ENCODE peak calls at places on chromosomes 6 and 20, in ten cellular contexts. T, L, D, P, I, N, Y, B, E and R are unnamed samples. For H3K36me3, the result is how much of the 10 kb centered on the place peaks cover.

GRCh38 chr20:63320041-63320511 is 27.1 kb downstream of the COL20A1 start:
- DNase-seq in P (no peak), T (no peak), N (no peak), L (peak), E (no peak), D (no peak), Y (no peak), B (no peak), I (no peak), R (no peak)

GRCh38 chr20:58141971-58142842 is 86.2 kb downstream of the ANKRD60 start:
- DNase-seq in I (no peak), P (no peak), D (no peak), Y (no peak), N (no peak), L (no peak), B (no peak), T (no peak), E (no peak), R (no peak)

GRCh38 chr6:145015739-145016558 is 719.4 kb downstream of the EPM2A start:
- DNase-seq in N (no peak), Y (no peak), D (peak), T (peak), I (peak), P (no peak), L (no peak), B (no peak), E (peak), R (peak)

GRCh38 chr20:59393142-59393541 is 92.7 kb downstream of the EDN3 start:
- DNase-seq in D (no peak), L (no peak), P (no peak), B (no peak), T (no peak), E (no peak), N (no peak), I (no peak), Y (no peak), R (no peak)

GRCh38 chr20:49029203-49029602 is 16.9 kb upstream of the CSE1L start:
- DNase-seq in D (peak), E (no peak), T (no peak), N (no peak), L (no peak), B (no peak), P (no peak), Y (no peak), I (no peak), R (no peak)

GRCh38 chr20:58716476-58717277 is 24.1 kb downstream of the NPEPL1 start:
- DNase-seq in B (no peak), N (peak), E (no peak), T (no peak), L (peak), Y (peak), I (peak), D (peak), P (peak), R (no peak)

GRCh38 chr6:142416179-142416578 is 114.4 kb downstream of the ADGRG6 start:
- DNase-seq in D (peak), Y (no peak), B (no peak), T (peak), P (no peak), L (no peak), E (no peak), I (peak), N (no peak), R (peak)

GRCh38 chr6:7975764-7976146 is 65.2 kb upstream of the TXNDC5 start:
- DNase-seq in N (no peak), L (no peak), T (no peak), D (no peak), P (peak), B (peak), E (no peak), I (no peak), Y (peak), R (no peak)

GRCh38 chr20:48090314-48090713 is 305.0 kb upstream of the SULF2 start:
- DNase-seq in D (no peak), N (no peak), B (no peak), I (no peak), E (no peak), P (no peak), T (no peak), Y (no peak), L (no peak), R (no peak)

GRCh38 chr20:24079661-24080412 is 91.3 kb upstream of the GGTLC1 start:
- DNase-seq in P (no peak), Y (no peak), T (no peak), L (no peak), B (no peak), D (no peak), I (no peak), E (no peak), N (no peak), R (no peak)

GRCh38 chr20:25336561-25337422 is 53.8 kb downstream of the ABHD12 start:
- DNase-seq in B (no peak), Y (peak), P (no peak), L (no peak), T (peak), D (peak), E (no peak), N (peak), I (no peak), R (no peak)

GRCh38 chr6:154197176-154197850 is 158.3 kb downstream of the OPRM1 start:
- DNase-seq in E (no peak), N (no peak), T (peak), D (peak), P (no peak), I (no peak), Y (no peak), L (no peak), B (no peak), R (peak)

GRCh38 chr6:108565091-108565766 is 4.5 kb downstream of the FOXO3 start:
- DNase-seq in Y (no peak), L (no peak), E (no peak), T (no peak), D (no peak), P (no peak), I (no peak), N (no peak), B (peak), R (no peak)

GRCh38 chr6:96499781-96500180 is 21.8 kb upstream of the UFL1 start:
- DNase-seq in L (no peak), E (no peak), Y (no peak), P (no peak), T (no peak), N (no peak), B (peak), I (no peak), D (no peak), R (no peak)

GRCh38 chr6:114418304-114418972 is 75.6 kb upstream of the HS3ST5 start:
- DNase-seq in D (no peak), L (no peak), E (no peak), Y (no peak), N (no peak), B (no peak), P (no peak), I (no peak), T (no peak), R (no peak)

GRCh38 chr6:69835414-69836179 is 30.8 kb upstream of the COL19A1 start:
- DNase-seq in L (no peak), B (peak), Y (peak), D (no peak), T (peak), I (no peak), N (peak), E (peak), P (no peak), R (peak)

GRCh38 chr20:137668-138131 is 4.7 kb upstream of the DEFB126 start:
- DNase-seq in T (no peak), D (no peak), L (no peak), B (peak), I (no peak), E (no peak), Y (peak), N (no peak), P (no peak), R (no peak)

GRCh38 chr6:144160452-144160851 is 10.1 kb downstream of the STX11 start:
- DNase-seq in T (no peak), I (no peak), L (no peak), B (no peak), P (no peak), Y (no peak), N (no peak), D (no peak), E (no peak), R (no peak)

GRCh38 chr6:158850807-158851115 is 31.6 kb upstream of the EZR start:
- DNase-seq in N (no peak), T (no peak), L (no peak), B (no peak), D (peak), I (no peak), E (no peak), Y (no peak), P (no peak), R (no peak)

GRCh38 chr20:37627060-37627766 is 66.6 kb upstream of the CTNNBL1 start:
- DNase-seq in B (peak), I (peak), L (no peak), T (peak), P (no peak), D (no peak), N (peak), E (no peak), Y (peak), R (no peak)

GRCh38 chr20:45087115-45087785 is 13.7 kb downstream of the KCNS1 start:
- DNase-seq in L (no peak), B (no peak), Y (no peak), N (no peak), E (no peak), D (no peak), T (no peak), P (no peak), I (no peak), R (no peak)

GRCh38 chr20:36582322-36582721 is 8.9 kb downstream of the TGIF2 start:
- DNase-seq in E (no peak), P (no peak), D (no peak), B (no peak), I (no peak), N (no peak), L (no peak), T (no peak), Y (no peak), R (no peak)

GRCh38 chr6:107532707-107533106 is 42.8 kb downstream of the SOBP start:
- DNase-seq in N (no peak), E (no peak), B (no peak), I (no peak), Y (no peak), T (no peak), D (no peak), P (no peak), L (no peak), R (no peak)

GRCh38 chr6:25413506-25413905 is 134.3 kb downstream of the CARMIL1 start:
- DNase-seq in D (peak), Y (no peak), I (no peak), L (no peak), E (no peak), N (no peak), T (no peak), B (no peak), P (no peak), R (no peak)

GRCh38 chr20:63544958-63545516 is 2.5 kb downstream of the SRMS start:
- DNase-seq in Y (no peak), T (no peak), N (no peak), I (no peak), L (no peak), B (no peak), D (no peak), E (no peak), P (peak), R (no peak)

GRCh38 chr20:50584687-50585086 is 74.5 kb downstream of the PTPN1 start:
- DNase-seq in P (no peak), Y (no peak), E (no peak), N (no peak), B (no peak), L (no peak), T (no peak), D (peak), I (no peak), R (no peak)
- H3K36me3 ChIP-seq in P (under half), Y (half or more), E (under half), N (under half), B (under half), L (half or more), T (half or more), D (half or more), I (under half), R (under half)

GRCh38 chr6:130457605-130458004 is 91.8 kb downstream of the TMEM200A start:
- DNase-seq in N (no peak), P (no peak), T (no peak), D (no peak), I (no peak), E (no peak), Y (no peak), B (no peak), L (no peak), R (no peak)
- TF ChIP-seq CTCF in N (no peak), P (no peak), T (peak), D (peak), I (no peak), E (no peak), Y (no peak), B (no peak), L (no peak), R (peak)

GRCh38 chr6:76876922-76877553 is 586.3 kb downstream of the HTR1B start:
- DNase-seq in N (peak), P (peak), I (no peak), E (no peak), L (no peak), Y (peak), B (peak), T (peak), D (peak), R (no peak)
- H3K36me3 ChIP-seq in N (under half), P (under half), I (under half), E (under half), L (under half), Y (under half), B (under half), T (under half), D (under half), R (under half)

DNA sequence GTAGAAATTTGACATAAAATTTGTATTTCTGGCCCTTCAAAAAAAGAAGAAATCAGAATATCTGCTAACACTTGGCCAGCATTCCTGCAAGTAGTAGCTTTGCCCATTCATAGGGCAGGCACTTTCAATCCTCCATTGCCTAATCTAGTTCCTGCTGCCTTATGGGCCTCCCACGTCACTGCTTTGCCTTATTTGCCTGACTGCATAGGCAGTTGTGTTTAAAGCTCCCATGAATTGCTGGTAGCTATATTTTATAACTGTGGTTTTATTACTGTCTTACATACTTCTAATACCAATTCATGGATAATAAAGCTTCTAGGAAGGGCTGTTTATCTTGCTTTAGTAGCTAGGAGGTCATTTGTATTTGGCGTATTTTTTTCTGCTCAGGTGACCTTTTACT is 7.7 kb upstream of the SLC35A1 start:
- DNase-seq in T (no peak), N (no peak), E (no peak), D (no peak), L (no peak), P (peak), B (no peak), Y (no peak), I (no peak), R (no peak)
- TF ChIP-seq CTCF in T (no peak), N (no peak), E (no peak), D (no peak), L (no peak), P (no peak), B (no peak), Y (no peak), I (no peak), R (no peak)